ENCODE peak calls at places on chromosomes 4 and X, in eight cellular contexts. One of them, this sample, is unnamed.

GRCh38 chrX:42443267-42443666 is 334.7 kb downstream of the PPP1R2C start:
- DNase-seq in brain microvascular endothelial cell: no peak
- DNase-seq in right atrium auricular region: no peak
- DNase-seq in PC-3: no peak
- DNase-seq in CD4-positive, alpha-beta T cell: no peak
- DNase-seq in spleen: no peak
- DNase-seq in cardiac muscle cell: no peak
- DNase-seq in A549: no peak
- DNase-seq in this sample: no peak

GRCh38 chr4:74527049-74527448 is 82.1 kb downstream of the AREG start:
- DNase-seq in CD4-positive, alpha-beta T cell: no peak
- DNase-seq in right atrium auricular region: no peak
- DNase-seq in PC-3: no peak
- DNase-seq in A549: no peak
- DNase-seq in cardiac muscle cell: no peak
- DNase-seq in brain microvascular endothelial cell: no peak
- DNase-seq in spleen: no peak
- DNase-seq in this sample: no peak

GRCh38 chrX:10971176-10971575 is 140.0 kb upstream of the HCCS start:
- DNase-seq in right atrium auricular region: no peak
- DNase-seq in spleen: no peak
- DNase-seq in PC-3: no peak
- DNase-seq in A549: no peak
- DNase-seq in CD4-positive, alpha-beta T cell: no peak
- DNase-seq in brain microvascular endothelial cell: no peak
- DNase-seq in cardiac muscle cell: no peak
- DNase-seq in this sample: no peak

GRCh38 chr4:164204434-164204833 is 549.5 kb upstream of the SMIM31 start:
- DNase-seq in CD4-positive, alpha-beta T cell: no peak
- DNase-seq in right atrium auricular region: no peak
- DNase-seq in brain microvascular endothelial cell: peak
- DNase-seq in spleen: no peak
- DNase-seq in cardiac muscle cell: peak
- DNase-seq in A549: no peak
- DNase-seq in PC-3: peak
- DNase-seq in this sample: peak

GRCh38 chr4:137660211-137660610 is 127.9 kb upstream of the PCDH18 start:
- DNase-seq in brain microvascular endothelial cell: no peak
- DNase-seq in A549: no peak
- DNase-seq in CD4-positive, alpha-beta T cell: no peak
- DNase-seq in cardiac muscle cell: no peak
- DNase-seq in right atrium auricular region: no peak
- DNase-seq in spleen: no peak
- DNase-seq in PC-3: no peak
- DNase-seq in this sample: no peak

GRCh38 chr4:185740471-185740873 is 71.5 kb downstream of the SORBS2 start:
- DNase-seq in PC-3: no peak
- DNase-seq in right atrium auricular region: no peak
- DNase-seq in A549: no peak
- DNase-seq in cardiac muscle cell: no peak
- DNase-seq in spleen: no peak
- DNase-seq in brain microvascular endothelial cell: no peak
- DNase-seq in CD4-positive, alpha-beta T cell: no peak
- DNase-seq in this sample: no peak

GRCh38 chrX:39519213-39519544 is 578.6 kb downstream of the BCOR start:
- DNase-seq in brain microvascular endothelial cell: no peak
- DNase-seq in A549: no peak
- DNase-seq in cardiac muscle cell: peak
- DNase-seq in PC-3: peak
- DNase-seq in right atrium auricular region: no peak
- DNase-seq in CD4-positive, alpha-beta T cell: no peak
- DNase-seq in spleen: no peak
- DNase-seq in this sample: no peak

GRCh38 chr4:15513545-15513944 is 43.9 kb downstream of the CC2D2A start:
- DNase-seq in right atrium auricular region: no peak
- DNase-seq in brain microvascular endothelial cell: no peak
- DNase-seq in spleen: no peak
- DNase-seq in A549: no peak
- DNase-seq in PC-3: no peak
- DNase-seq in cardiac muscle cell: no peak
- DNase-seq in CD4-positive, alpha-beta T cell: no peak
- DNase-seq in this sample: no peak

GRCh38 chr4:118268780-118269179 is 84.0 kb downstream of the PRSS12 start:
- DNase-seq in brain microvascular endothelial cell: no peak
- DNase-seq in spleen: no peak
- DNase-seq in cardiac muscle cell: no peak
- DNase-seq in CD4-positive, alpha-beta T cell: no peak
- DNase-seq in A549: no peak
- DNase-seq in PC-3: no peak
- DNase-seq in right atrium auricular region: no peak
- DNase-seq in this sample: no peak

GRCh38 chrX:109270580-109271484 is 211.1 kb downstream of the GUCY2F start:
- DNase-seq in spleen: no peak
- DNase-seq in CD4-positive, alpha-beta T cell: no peak
- DNase-seq in cardiac muscle cell: no peak
- DNase-seq in PC-3: no peak
- DNase-seq in brain microvascular endothelial cell: peak
- DNase-seq in right atrium auricular region: no peak
- DNase-seq in A549: no peak
- DNase-seq in this sample: peak

GRCh38 chrX:87160435-87161010 is 357.1 kb upstream of the KLHL4 start:
- DNase-seq in CD4-positive, alpha-beta T cell: no peak
- DNase-seq in right atrium auricular region: no peak
- DNase-seq in brain microvascular endothelial cell: no peak
- DNase-seq in PC-3: no peak
- DNase-seq in cardiac muscle cell: no peak
- DNase-seq in spleen: no peak
- DNase-seq in A549: no peak
- DNase-seq in this sample: no peak

GRCh38 chr4:95627004-95627403 is 78.2 kb upstream of the UNC5C start:
- DNase-seq in A549: no peak
- DNase-seq in brain microvascular endothelial cell: peak
- DNase-seq in cardiac muscle cell: no peak
- DNase-seq in CD4-positive, alpha-beta T cell: no peak
- DNase-seq in PC-3: peak
- DNase-seq in right atrium auricular region: no peak
- DNase-seq in spleen: no peak
- DNase-seq in this sample: no peak

GRCh38 chr4:91448668-91449330 is 855.0 kb upstream of the GRID2 start:
- DNase-seq in cardiac muscle cell: no peak
- DNase-seq in A549: no peak
- DNase-seq in brain microvascular endothelial cell: no peak
- DNase-seq in spleen: no peak
- DNase-seq in right atrium auricular region: no peak
- DNase-seq in PC-3: peak
- DNase-seq in CD4-positive, alpha-beta T cell: no peak
- DNase-seq in this sample: peak

GRCh38 chr4:5510506-5510905 is 197.9 kb downstream of the EVC2 start:
- DNase-seq in A549: no peak
- DNase-seq in PC-3: no peak
- DNase-seq in right atrium auricular region: no peak
- DNase-seq in spleen: no peak
- DNase-seq in CD4-positive, alpha-beta T cell: no peak
- DNase-seq in brain microvascular endothelial cell: no peak
- DNase-seq in cardiac muscle cell: no peak
- DNase-seq in this sample: peak

GRCh38 chr4:98501383-98501782 is 157.0 kb downstream of the TSPAN5 start:
- DNase-seq in A549: no peak
- DNase-seq in cardiac muscle cell: no peak
- DNase-seq in PC-3: peak
- DNase-seq in right atrium auricular region: no peak
- DNase-seq in brain microvascular endothelial cell: no peak
- DNase-seq in CD4-positive, alpha-beta T cell: no peak
- DNase-seq in spleen: no peak
- DNase-seq in this sample: no peak

GRCh38 chr4:98262431-98262830 is 1.2 kb downstream of the RAP1GDS1 start:
- DNase-seq in brain microvascular endothelial cell: no peak
- DNase-seq in cardiac muscle cell: peak
- DNase-seq in PC-3: no peak
- DNase-seq in spleen: no peak
- DNase-seq in A549: no peak
- DNase-seq in right atrium auricular region: no peak
- DNase-seq in CD4-positive, alpha-beta T cell: no peak
- DNase-seq in this sample: no peak

GRCh38 chr4:154626793-154627484 is 14.5 kb upstream of the FGG start:
- DNase-seq in A549: peak
- DNase-seq in brain microvascular endothelial cell: peak
- DNase-seq in spleen: peak
- DNase-seq in CD4-positive, alpha-beta T cell: peak
- DNase-seq in right atrium auricular region: peak
- DNase-seq in cardiac muscle cell: peak
- DNase-seq in PC-3: peak
- DNase-seq in this sample: no peak
- H3K27ac ChIP-seq in A549: peak
- H3K27ac ChIP-seq in brain microvascular endothelial cell: no peak
- H3K27ac ChIP-seq in spleen: no peak
- H3K27ac ChIP-seq in CD4-positive, alpha-beta T cell: no peak
- H3K27ac ChIP-seq in right atrium auricular region: no peak
- H3K27ac ChIP-seq in cardiac muscle cell: no peak
- H3K27ac ChIP-seq in PC-3: no peak
- H3K27ac ChIP-seq in this sample: no peak

DNA sequence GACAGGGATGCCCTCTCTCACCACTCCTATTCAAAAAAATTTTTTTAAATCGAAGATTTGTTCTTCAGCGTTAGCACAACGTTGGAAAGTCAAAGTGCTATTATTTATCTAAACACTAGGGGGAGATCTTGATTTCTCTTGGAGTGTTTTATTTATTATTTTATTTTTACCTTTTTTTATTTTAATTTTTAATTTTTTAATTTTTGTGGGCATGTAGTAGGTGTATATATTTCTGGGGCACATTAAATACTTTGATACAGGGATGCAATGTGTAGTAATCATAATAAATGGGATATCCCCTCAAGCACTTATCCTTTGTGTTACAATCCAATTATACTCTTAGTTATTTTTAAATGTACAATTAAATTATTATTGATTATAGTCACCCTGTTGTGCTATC is 37.4 kb upstream of the SLC10A4 start:
- DNase-seq in CD4-positive, alpha-beta T cell: no peak
- DNase-seq in PC-3: peak
- DNase-seq in cardiac muscle cell: peak
- DNase-seq in spleen: no peak
- DNase-seq in brain microvascular endothelial cell: no peak
- DNase-seq in right atrium auricular region: no peak
- DNase-seq in A549: peak
- DNase-seq in this sample: no peak
- TF ChIP-seq CTCF in CD4-positive, alpha-beta T cell: peak
- TF ChIP-seq CTCF in PC-3: peak
- TF ChIP-seq CTCF in cardiac muscle cell: peak
- TF ChIP-seq CTCF in spleen: peak
- TF ChIP-seq CTCF in brain microvascular endothelial cell: peak
- TF ChIP-seq CTCF in right atrium auricular region: peak
- TF ChIP-seq CTCF in A549: peak
- TF ChIP-seq CTCF in this sample: peak

GRCh38 chr4:8276358-8277240 is 7.0 kb downstream of the HTRA3 start:
- DNase-seq in brain microvascular endothelial cell: no peak
- DNase-seq in PC-3: peak
- DNase-seq in right atrium auricular region: peak
- DNase-seq in spleen: peak
- DNase-seq in A549: no peak
- DNase-seq in cardiac muscle cell: no peak
- DNase-seq in CD4-positive, alpha-beta T cell: no peak
- DNase-seq in this sample: no peak
- H3K27ac ChIP-seq in brain microvascular endothelial cell: no peak
- H3K27ac ChIP-seq in PC-3: no peak
- H3K27ac ChIP-seq in right atrium auricular region: peak
- H3K27ac ChIP-seq in spleen: no peak
- H3K27ac ChIP-seq in A549: peak
- H3K27ac ChIP-seq in cardiac muscle cell: no peak
- H3K27ac ChIP-seq in CD4-positive, alpha-beta T cell: no peak
- H3K27ac ChIP-seq in this sample: no peak

GRCh38 chr4:142721187-142721586 is 124.9 kb downstream of the INPP4B start:
- DNase-seq in right atrium auricular region: no peak
- DNase-seq in brain microvascular endothelial cell: no peak
- DNase-seq in CD4-positive, alpha-beta T cell: no peak
- DNase-seq in spleen: no peak
- DNase-seq in A549: no peak
- DNase-seq in PC-3: peak
- DNase-seq in cardiac muscle cell: no peak
- DNase-seq in this sample: peak

GRCh38 chr4:142715727-142716126 is 130.4 kb downstream of the INPP4B start:
- DNase-seq in PC-3: no peak
- DNase-seq in A549: no peak
- DNase-seq in spleen: no peak
- DNase-seq in right atrium auricular region: no peak
- DNase-seq in brain microvascular endothelial cell: no peak
- DNase-seq in CD4-positive, alpha-beta T cell: no peak
- DNase-seq in cardiac muscle cell: no peak
- DNase-seq in this sample: no peak

GRCh38 chr4:142718981-142719380 is 127.1 kb downstream of the INPP4B start:
- DNase-seq in CD4-positive, alpha-beta T cell: no peak
- DNase-seq in brain microvascular endothelial cell: no peak
- DNase-seq in PC-3: peak
- DNase-seq in A549: no peak
- DNase-seq in cardiac muscle cell: no peak
- DNase-seq in spleen: no peak
- DNase-seq in right atrium auricular region: no peak
- DNase-seq in this sample: peak

GRCh38 chr4:142719854-142720541 is 126.1 kb downstream of the INPP4B start:
- DNase-seq in spleen: no peak
- DNase-seq in PC-3: peak
- DNase-seq in brain microvascular endothelial cell: no peak
- DNase-seq in A549: peak
- DNase-seq in CD4-positive, alpha-beta T cell: no peak
- DNase-seq in cardiac muscle cell: peak
- DNase-seq in right atrium auricular region: no peak
- DNase-seq in this sample: peak
- TF ChIP-seq CTCF in spleen: peak
- TF ChIP-seq CTCF in PC-3: peak
- TF ChIP-seq CTCF in brain microvascular endothelial cell: peak
- TF ChIP-seq CTCF in A549: peak
- TF ChIP-seq CTCF in CD4-positive, alpha-beta T cell: peak
- TF ChIP-seq CTCF in cardiac muscle cell: peak
- TF ChIP-seq CTCF in right atrium auricular region: peak
- TF ChIP-seq CTCF in this sample: peak

GRCh38 chr4:6693274-6694176 is at the start of gene S100P:
- DNase-seq in right atrium auricular region: no peak
- DNase-seq in spleen: peak
- DNase-seq in CD4-positive, alpha-beta T cell: no peak
- DNase-seq in A549: no peak
- DNase-seq in cardiac muscle cell: no peak
- DNase-seq in PC-3: peak
- DNase-seq in brain microvascular endothelial cell: no peak
- DNase-seq in this sample: no peak
- H3K27ac ChIP-seq in right atrium auricular region: no peak
- H3K27ac ChIP-seq in spleen: peak
- H3K27ac ChIP-seq in CD4-positive, alpha-beta T cell: peak
- H3K27ac ChIP-seq in A549: peak
- H3K27ac ChIP-seq in cardiac muscle cell: no peak
- H3K27ac ChIP-seq in PC-3: peak
- H3K27ac ChIP-seq in brain microvascular endothelial cell: no peak
- H3K27ac ChIP-seq in this sample: no peak

GRCh38 chrX:153649178-153649914 is 2.3 kb downstream of the DUSP9 start:
- DNase-seq in cardiac muscle cell: peak
- DNase-seq in right atrium auricular region: no peak
- DNase-seq in spleen: peak
- DNase-seq in PC-3: peak
- DNase-seq in CD4-positive, alpha-beta T cell: no peak
- DNase-seq in brain microvascular endothelial cell: no peak
- DNase-seq in A549: peak
- DNase-seq in this sample: no peak
- TF ChIP-seq CTCF in cardiac muscle cell: peak
- TF ChIP-seq CTCF in right atrium auricular region: peak
- TF ChIP-seq CTCF in spleen: peak
- TF ChIP-seq CTCF in PC-3: peak
- TF ChIP-seq CTCF in CD4-positive, alpha-beta T cell: peak
- TF ChIP-seq CTCF in brain microvascular endothelial cell: peak
- TF ChIP-seq CTCF in A549: peak
- TF ChIP-seq CTCF in this sample: peak

GRCh38 chr4:40425799-40426574 is 90.9 kb downstream of the CHRNA9 start:
- DNase-seq in right atrium auricular region: no peak
- DNase-seq in spleen: no peak
- DNase-seq in cardiac muscle cell: no peak
- DNase-seq in CD4-positive, alpha-beta T cell: no peak
- DNase-seq in brain microvascular endothelial cell: no peak
- DNase-seq in A549: no peak
- DNase-seq in PC-3: no peak
- DNase-seq in this sample: no peak
- H3K27ac ChIP-seq in right atrium auricular region: no peak
- H3K27ac ChIP-seq in spleen: no peak
- H3K27ac ChIP-seq in cardiac muscle cell: no peak
- H3K27ac ChIP-seq in CD4-positive, alpha-beta T cell: no peak
- H3K27ac ChIP-seq in brain microvascular endothelial cell: no peak
- H3K27ac ChIP-seq in A549: no peak
- H3K27ac ChIP-seq in PC-3: no peak
- H3K27ac ChIP-seq in this sample: no peak